ENCODE peak calls at places on chromosomes 11 and 22, in four cellular contexts. One of them, this sample, is unnamed.

GRCh38 chr11:1350086-1350725 is 39.5 kb upstream of the BRSK2 start:
- DNase-seq in psoas muscle: peak; percentile 26
- DNase-seq in bronchial epithelial cell: no peak
- DNase-seq in HCT116: no peak
- DNase-seq in this sample: no peak

GRCh38 chr22:17436981-17437410 is 67.7 kb downstream of the CECR2 start:
- DNase-seq in bronchial epithelial cell: no peak
- DNase-seq in psoas muscle: no peak
- DNase-seq in HCT116: no peak
- DNase-seq in this sample: no peak

GRCh38 chr11:7498193-7498592 is 12.9 kb downstream of the OLFML1 start:
- DNase-seq in bronchial epithelial cell: no peak
- DNase-seq in psoas muscle: no peak
- DNase-seq in HCT116: no peak
- DNase-seq in this sample: no peak

GRCh38 chr11:62337682-62338181 is 484 bp downstream of the ASRGL1 start:
- DNase-seq in HCT116: no peak
- DNase-seq in bronchial epithelial cell: no peak
- DNase-seq in psoas muscle: peak; percentile 55
- DNase-seq in this sample: no peak

GRCh38 chr11:89405629-89406028 is 85.5 kb downstream of the NOX4 start:
- DNase-seq in psoas muscle: no peak
- DNase-seq in bronchial epithelial cell: peak; percentile 64
- DNase-seq in HCT116: peak; percentile 6
- DNase-seq in this sample: peak; percentile 15

GRCh38 chr11:134521452-134522289 is 109.6 kb upstream of the B3GAT1 start:
- DNase-seq in psoas muscle: peak; percentile 21
- DNase-seq in bronchial epithelial cell: no peak
- DNase-seq in HCT116: no peak
- DNase-seq in this sample: no peak

GRCh38 chr11:117985953-117986887 is at the start of gene IL10RA:
- DNase-seq in HCT116: peak; percentile 39
- DNase-seq in bronchial epithelial cell: peak; percentile 37
- DNase-seq in psoas muscle: peak; percentile 85
- DNase-seq in this sample: no peak

GRCh38 chr22:22955866-22956535 is 68.4 kb downstream of the IGLL5 start:
- DNase-seq in psoas muscle: peak; percentile 62
- DNase-seq in HCT116: peak; percentile 52
- DNase-seq in bronchial epithelial cell: peak; percentile 46
- DNase-seq in this sample: no peak

GRCh38 chr22:36405221-36405631 is 17.5 kb upstream of the MYH9 start:
- DNase-seq in HCT116: no peak
- DNase-seq in psoas muscle: no peak
- DNase-seq in bronchial epithelial cell: no peak
- DNase-seq in this sample: no peak

GRCh38 chr22:37028692-37029674 is 9.4 kb downstream of the MPST start:
- DNase-seq in HCT116: no peak
- DNase-seq in bronchial epithelial cell: no peak
- DNase-seq in psoas muscle: no peak
- DNase-seq in this sample: no peak

GRCh38 chr11:20342347-20343279 is 20.9 kb upstream of the HTATIP2 start:
- DNase-seq in HCT116: no peak
- DNase-seq in bronchial epithelial cell: no peak
- DNase-seq in psoas muscle: no peak
- DNase-seq in this sample: no peak

GRCh38 chr11:115959098-115959497 is 454.9 kb upstream of the CADM1 start:
- DNase-seq in psoas muscle: no peak
- DNase-seq in HCT116: no peak
- DNase-seq in bronchial epithelial cell: no peak
- DNase-seq in this sample: no peak

GRCh38 chr22:27065259-27065658 is 407.9 kb downstream of the MIAT start:
- DNase-seq in bronchial epithelial cell: no peak
- DNase-seq in HCT116: no peak
- DNase-seq in psoas muscle: no peak
- DNase-seq in this sample: no peak

GRCh38 chr22:35978889-35979288 is 49.7 kb downstream of the RBFOX2 start:
- DNase-seq in bronchial epithelial cell: no peak
- DNase-seq in psoas muscle: no peak
- DNase-seq in HCT116: no peak
- DNase-seq in this sample: no peak

GRCh38 chr22:26981520-26981919 is 324.1 kb downstream of the MIAT start:
- DNase-seq in bronchial epithelial cell: no peak
- DNase-seq in HCT116: no peak
- DNase-seq in psoas muscle: no peak
- DNase-seq in this sample: no peak

GRCh38 chr11:86608251-86608799 is 64.1 kb downstream of the ME3 start:
- DNase-seq in HCT116: peak; percentile 67
- DNase-seq in psoas muscle: peak; percentile 81
- DNase-seq in bronchial epithelial cell: peak; percentile 80
- DNase-seq in this sample: peak; percentile 59

GRCh38 chr11:3088806-3089205 is 31.6 kb upstream of the CARS1 start:
- DNase-seq in HCT116: no peak
- DNase-seq in psoas muscle: no peak
- DNase-seq in bronchial epithelial cell: no peak
- DNase-seq in this sample: no peak

GRCh38 chr22:17846326-17846992 is 72.2 kb upstream of the BID start:
- DNase-seq in psoas muscle: no peak
- DNase-seq in HCT116: no peak
- DNase-seq in bronchial epithelial cell: no peak
- DNase-seq in this sample: no peak

GRCh38 chr11:12220305-12220704 is 109.9 kb downstream of the MICAL2 start:
- DNase-seq in bronchial epithelial cell: no peak
- DNase-seq in psoas muscle: peak; percentile 83
- DNase-seq in HCT116: no peak
- DNase-seq in this sample: no peak

GRCh38 chr22:36331912-36332622 is 55.7 kb downstream of the MYH9 start:
- DNase-seq in bronchial epithelial cell: no peak
- DNase-seq in psoas muscle: peak; percentile 85
- DNase-seq in HCT116: no peak
- DNase-seq in this sample: no peak

GRCh38 chr11:45513806-45514340 is 151.5 kb downstream of the CHST1 start:
- DNase-seq in bronchial epithelial cell: no peak
- DNase-seq in HCT116: no peak
- DNase-seq in psoas muscle: no peak
- DNase-seq in this sample: no peak

GRCh38 chr11:45847908-45848316 is 637 bp downstream of the CRY2 start:
- DNase-seq in HCT116: no peak
- DNase-seq in bronchial epithelial cell: peak; percentile 62
- DNase-seq in psoas muscle: peak; percentile 66
- DNase-seq in this sample: no peak

GRCh38 chr22:45977003-45977395 is at the start of gene WNT7B:
- DNase-seq in bronchial epithelial cell: peak; percentile 67
- DNase-seq in HCT116: peak; percentile 33
- DNase-seq in psoas muscle: no peak
- DNase-seq in this sample: no peak

GRCh38 chr11:134913391-134913790 is 501.3 kb upstream of the B3GAT1 start:
- DNase-seq in psoas muscle: no peak
- DNase-seq in bronchial epithelial cell: no peak
- DNase-seq in HCT116: no peak
- DNase-seq in this sample: no peak